ENCODE peak calls at places on chromosomes 16 and 17, in seven cellular contexts. C is HepG2, R is H1, K is GM12892, B is GM12878, G is K562, T is SK-N-SH. Z is an unnamed sample.

GRCh38 chr17:74332763-74333220 is 6.8 kb downstream of the KIF19 start:
- DNase-seq in C (no peak), R (no peak), K (no peak), B (no peak), G (peak), T (no peak), Z (no peak)

GRCh38 chr16:278863-279366 is 1.5 kb upstream of the ARHGDIG start:
- DNase-seq in C (peak), R (no peak), K (peak), B (peak), G (peak), T (no peak), Z (peak)

GRCh38 chr17:45247429-45248131 is 14.3 kb downstream of the SPATA32 start:
- DNase-seq in C (peak), R (peak), K (peak), B (peak), G (peak), T (peak), Z (peak)

GRCh38 chr16:72645526-72645925 is 402.4 kb downstream of the ZFHX3 start:
- DNase-seq in C (no peak), R (no peak), K (no peak), B (no peak), G (no peak), T (no peak), Z (no peak)

GRCh38 chr17:19508327-19508867 is 25.3 kb upstream of the SLC47A1 start:
- DNase-seq in C (no peak), R (peak), K (no peak), B (no peak), G (peak), T (peak), Z (no peak)

GRCh38 chr16:330746-331145 is 21.8 kb downstream of the AXIN1 start:
- DNase-seq in C (no peak), R (no peak), K (no peak), B (no peak), G (no peak), T (peak), Z (no peak)

GRCh38 chr17:6532441-6532885 is 23.9 kb downstream of the PITPNM3 start:
- DNase-seq in C (no peak), R (no peak), K (no peak), B (no peak), G (no peak), T (no peak), Z (no peak)

GRCh38 chr16:17369441-17369951 is 101.3 kb downstream of the XYLT1 start:
- DNase-seq in C (no peak), R (no peak), K (no peak), B (peak), G (no peak), T (no peak), Z (no peak)

GRCh38 chr16:79081292-79082066 is 519.1 kb downstream of the MAF start:
- DNase-seq in C (peak), R (no peak), K (no peak), B (no peak), G (no peak), T (no peak), Z (peak)

GRCh38 chr17:57332501-57332900 is 76.2 kb downstream of the MSI2 start:
- DNase-seq in C (no peak), R (no peak), K (no peak), B (no peak), G (no peak), T (no peak), Z (no peak)
- TF ChIP-seq POLR2AphosphoS5 in C (no peak), R (no peak), K (no peak), B (no peak), G (no peak), T (no peak), Z (no peak)

DNA sequence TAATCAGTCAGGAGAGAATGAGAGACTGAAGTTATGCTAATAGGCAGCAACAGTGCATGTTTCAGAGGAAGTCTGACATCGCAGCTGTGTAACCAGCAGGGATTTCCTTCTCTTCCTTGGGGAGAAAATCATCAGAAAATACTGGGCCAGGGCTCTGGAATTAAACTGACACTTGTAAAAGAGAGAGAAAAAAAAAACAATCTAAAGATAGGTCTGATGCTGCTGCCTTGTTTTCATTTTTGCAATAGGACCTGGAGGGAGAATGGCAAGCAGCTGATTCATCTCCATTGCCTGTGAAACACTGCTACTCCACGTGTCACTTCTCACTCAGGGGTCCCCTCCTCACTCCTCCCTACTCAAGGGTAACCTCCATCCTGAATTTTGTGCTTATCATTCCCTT is 17.7 kb upstream of the CORO6 start:
- DNase-seq in C (no peak), R (no peak), K (no peak), B (no peak), G (no peak), T (no peak), Z (no peak)
- TF ChIP-seq TAF1 in C (no peak), R (no peak), K (no peak), B (no peak), G (no peak), T (no peak), Z (no peak)

GRCh38 chr16:30662449-30662848 is 4.2 kb downstream of the FBRS start:
- DNase-seq in C (no peak), R (no peak), K (no peak), B (no peak), G (no peak), T (no peak), Z (no peak)
- TF ChIP-seq POLR2AphosphoS5 in C (no peak), R (no peak), K (no peak), B (no peak), G (no peak), T (no peak), Z (no peak)

DNA sequence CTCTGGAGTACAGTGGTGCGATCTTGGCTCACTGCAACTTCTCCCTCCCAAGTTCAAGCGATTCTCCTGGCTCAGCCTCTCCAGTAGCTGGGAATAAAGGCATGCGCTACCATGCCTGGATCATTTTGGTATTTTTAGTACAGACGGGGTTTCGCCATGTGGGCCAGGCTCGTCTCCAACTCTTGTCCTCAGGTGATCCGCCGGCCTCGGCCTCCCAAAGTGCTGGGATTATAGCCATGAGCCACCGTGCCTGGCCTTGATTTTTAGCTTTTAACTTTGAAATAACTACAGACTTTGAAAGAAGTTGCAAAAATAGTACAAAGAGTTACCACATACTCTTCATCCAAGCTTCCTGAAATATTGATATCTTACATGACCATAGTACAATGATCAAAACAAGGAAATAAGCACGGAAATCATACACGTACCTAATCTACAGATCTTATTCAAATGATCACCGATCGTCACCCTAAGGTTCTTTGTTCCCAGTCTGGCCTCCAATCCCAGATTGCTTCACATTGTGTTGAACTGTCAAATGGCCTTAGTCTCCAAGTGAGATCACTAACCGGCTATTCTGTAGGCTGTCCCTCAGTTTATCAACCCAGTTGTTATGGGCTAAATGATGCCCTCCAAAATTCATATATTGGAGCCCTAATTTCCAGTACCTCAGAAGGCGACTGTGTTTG is 18.4 kb downstream of the NPIPA1 start:
- DNase-seq in C (no peak), R (peak), K (no peak), B (no peak), G (no peak), T (no peak), Z (no peak)
- TF ChIP-seq TAF1 in C (no peak), R (no peak), K (no peak), B (no peak), G (no peak), T (no peak), Z (no peak)